ENCODE peak calls at places on chromosome 18, in ten cellular contexts. G is H1, D is tibial artery, Y is colonic mucosa, J is A549, E is body of pancreas, Z is GM23338, R is spleen, F is iPS DF 6.9, M is neuronal stem cell. H is an unnamed sample. For H3K4me1, the result is how much of the 10 kb centered on the place peaks cover.

GRCh38 chr18:34203866-34204265 is 20.8 kb downstream of the NOL4 start:
- DNase-seq in F (no peak), D (no peak), E (no peak), J (no peak), R (no peak), Z (no peak), G (no peak), Y (no peak), M (no peak), H (no peak)

GRCh38 chr18:61398961-61399632 is 65.9 kb downstream of the CDH20 start:
- DNase-seq in F (no peak), G (no peak), Y (no peak), E (no peak), M (no peak), R (no peak), D (no peak), Z (no peak), J (no peak), H (no peak)

GRCh38 chr18:61362511-61362910 is 29.3 kb downstream of the CDH20 start:
- DNase-seq in E (no peak), R (no peak), M (no peak), Y (no peak), J (no peak), D (no peak), G (no peak), F (no peak), Z (no peak), H (no peak)

GRCh38 chr18:3481696-3482210 is 31.8 kb downstream of the TGIF1 start:
- DNase-seq in D (no peak), J (peak), G (peak), R (no peak), Z (peak), E (no peak), M (no peak), F (no peak), Y (peak), H (peak)

GRCh38 chr18:79987566-79987965 is 797 bp downstream of the TXNL4A start:
- DNase-seq in M (no peak), F (no peak), Y (no peak), Z (no peak), J (no peak), G (no peak), R (no peak), D (no peak), E (no peak), H (no peak)

GRCh38 chr18:78729099-78729467 is 250.5 kb upstream of the SALL3 start:
- DNase-seq in G (no peak), J (no peak), Y (no peak), F (no peak), M (no peak), Z (no peak), E (no peak), R (peak), D (peak), H (no peak)

GRCh38 chr18:47387864-47388263 is 136.4 kb upstream of the SKOR2 start:
- DNase-seq in F (no peak), E (no peak), R (no peak), Z (no peak), M (no peak), J (no peak), D (no peak), Y (no peak), G (no peak), H (no peak)

GRCh38 chr18:79524181-79525078 is 128.7 kb downstream of the NFATC1 start:
- DNase-seq in Z (no peak), J (no peak), E (peak), D (peak), F (no peak), R (peak), M (no peak), G (peak), Y (no peak), H (no peak)

GRCh38 chr18:79863946-79864725 is 66.4 kb downstream of the KCNG2 start:
- DNase-seq in G (peak), J (no peak), Z (peak), E (no peak), R (peak), F (no peak), M (no peak), D (peak), Y (peak), H (no peak)

GRCh38 chr18:11689031-11689971 is at the start of gene GNAL:
- DNase-seq in E (peak), J (peak), Z (peak), M (peak), R (peak), Y (peak), D (peak), F (peak), G (peak), H (peak)

GRCh38 chr18:2883137-2883671 is 36.4 kb downstream of the EMILIN2 start:
- DNase-seq in M (no peak), Z (no peak), E (no peak), F (no peak), D (no peak), R (peak), G (peak), Y (no peak), J (no peak), H (no peak)

GRCh38 chr18:70464343-70465114 is 175.7 kb downstream of the SOCS6 start:
- DNase-seq in Y (peak), D (peak), Z (peak), E (peak), F (peak), R (peak), G (peak), J (peak), M (peak), H (peak)

GRCh38 chr18:22641973-22642372 is 224.3 kb upstream of the CTAGE1 start:
- DNase-seq in Y (no peak), Z (no peak), F (no peak), D (no peak), E (no peak), G (no peak), J (no peak), R (no peak), M (no peak), H (no peak)

DNA sequence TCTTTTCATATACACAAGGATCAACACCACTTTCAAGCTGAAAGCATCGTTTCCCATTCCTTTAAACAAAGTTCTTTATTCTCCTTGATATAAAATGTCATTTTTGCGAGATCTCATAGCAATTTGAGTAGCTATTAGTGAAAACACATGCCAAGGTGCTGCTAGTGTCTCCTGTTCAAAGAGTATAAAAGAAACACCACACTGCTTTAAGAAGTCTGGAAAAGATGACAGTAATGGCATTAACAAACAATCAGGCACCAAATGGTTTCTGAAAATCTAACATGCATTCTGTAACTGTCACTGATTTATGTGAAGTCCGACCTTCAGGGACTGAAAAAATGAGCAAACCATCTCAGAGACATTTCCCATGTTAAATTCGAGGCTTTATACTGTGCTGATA is 2.4 kb downstream of the CCBE1 start:
- DNase-seq in Z (no peak), Y (no peak), D (no peak), M (no peak), R (no peak), E (no peak), F (no peak), J (no peak), G (no peak), H (no peak)
- H3K4me1 ChIP-seq in Z (half or more), Y (under half), D (under half), M (under half), R (under half), E (under half), F (under half), J (under half), G (under half), H (under half)

GRCh38 chr18:48659188-48660009 is 120.6 kb downstream of the CTIF start:
- DNase-seq in J (no peak), Y (no peak), F (no peak), D (peak), R (no peak), M (no peak), E (no peak), Z (no peak), G (no peak), H (no peak)
- H3K4me1 ChIP-seq in J (under half), Y (under half), F (under half), D (under half), R (under half), M (under half), E (under half), Z (under half), G (under half), H (under half)

GRCh38 chr18:57728941-57729511 is 74.1 kb downstream of the ATP8B1 start:
- DNase-seq in Z (no peak), G (no peak), R (no peak), Y (peak), E (no peak), J (no peak), M (no peak), F (no peak), D (no peak), H (no peak)
- H3K4me1 ChIP-seq in Z (under half), G (under half), R (under half), Y (under half), E (under half), J (under half), M (under half), F (under half), D (under half), H (under half)

GRCh38 chr18:45860492-45860891 is 35.0 kb downstream of the SIGLEC15 start:
- DNase-seq in M (no peak), D (no peak), F (no peak), J (no peak), G (no peak), Z (no peak), E (no peak), R (no peak), Y (no peak), H (no peak)

GRCh38 chr18:45854036-45854586 is 28.6 kb downstream of the SIGLEC15 start:
- DNase-seq in D (no peak), Y (no peak), R (no peak), G (no peak), E (no peak), Z (no peak), J (no peak), F (no peak), M (no peak), H (no peak)

GRCh38 chr18:45852631-45853030 is 27.2 kb downstream of the SIGLEC15 start:
- DNase-seq in R (no peak), Y (no peak), J (no peak), M (no peak), F (no peak), E (no peak), G (no peak), D (no peak), Z (no peak), H (no peak)

GRCh38 chr18:45859334-45859733 is 33.9 kb downstream of the SIGLEC15 start:
- DNase-seq in R (no peak), J (no peak), E (no peak), D (no peak), M (no peak), Y (no peak), Z (no peak), F (no peak), G (no peak), H (no peak)

GRCh38 chr18:45856526-45856925 is 31.1 kb downstream of the SIGLEC15 start:
- DNase-seq in G (no peak), Y (no peak), J (no peak), E (no peak), Z (no peak), F (no peak), R (no peak), D (no peak), M (no peak), H (no peak)
- H3K4me1 ChIP-seq in G (under half), Y (under half), J (under half), E (under half), Z (under half), F (under half), R (under half), D (under half), M (under half), H (under half)